ENCODE peak calls at places on chromosome 13, in eight cellular contexts. T is breast epithelium; F is IMR-90; Q is brain microvascular endothelial cell; J is effector memory CD4-positive, alpha-beta T cell; Z is CD8-positive, alpha-beta memory T cell; Y is upper lobe of right lung; C is H1. N is an unnamed sample.

GRCh38 chr13:39016789-39017188 is 21.1 kb downstream of the PROSER1 start:
- DNase-seq in Q (no peak), F (peak; percentile 8), Z (no peak), C (no peak), J (no peak), T (no peak), Y (no peak), N (peak; percentile 17)

GRCh38 chr13:70849267-70849666 is 741.0 kb upstream of the KLHL1 start:
- DNase-seq in F (no peak), Q (no peak), T (no peak), Y (no peak), Z (no peak), C (no peak), J (no peak), N (no peak)

GRCh38 chr13:38636756-38637155 is 50.1 kb upstream of the FREM2 start:
- DNase-seq in F (no peak), T (no peak), Y (no peak), Q (no peak), J (no peak), Z (no peak), C (no peak), N (no peak)

GRCh38 chr13:35343417-35343816 is 133.1 kb downstream of the MAB21L1 start:
- DNase-seq in Y (no peak), Q (no peak), F (no peak), Z (no peak), T (no peak), C (no peak), J (no peak), N (no peak)

GRCh38 chr13:64928704-64929499 is 2301.2 kb downstream of the PCDH9 start:
- DNase-seq in Z (no peak), F (peak; percentile 86), Y (no peak), T (no peak), Q (peak; percentile 81), J (no peak), C (no peak), N (no peak)

GRCh38 chr13:43014162-43014561 is 9.2 kb upstream of the DNAJC15 start:
- DNase-seq in J (no peak), F (no peak), C (no peak), T (no peak), Q (no peak), Z (no peak), Y (no peak), N (no peak)

GRCh38 chr13:94198666-94199065 is 280.8 kb downstream of the DCT start:
- DNase-seq in Y (no peak), F (no peak), Z (no peak), T (no peak), C (no peak), J (no peak), Q (peak; percentile 65), N (no peak)

GRCh38 chr13:26323764-26324163 is 69.8 kb downstream of the CDK8 start:
- DNase-seq in J (no peak), T (no peak), F (no peak), Z (no peak), C (no peak), Y (no peak), Q (no peak), N (no peak)

GRCh38 chr13:63184693-63185092 is 1769.0 kb upstream of the PCDH20 start:
- DNase-seq in Z (no peak), F (peak; percentile 88), J (no peak), T (no peak), Y (no peak), C (peak; percentile 76), Q (peak; percentile 98), N (peak; percentile 26)

GRCh38 chr13:44368062-44368591 is 5.5 kb upstream of the SERP2 start:
- DNase-seq in C (no peak), Q (no peak), J (no peak), Y (no peak), Z (no peak), F (peak; percentile 71), T (no peak), N (no peak)

GRCh38 chr13:97499181-97499580 is 65.2 kb downstream of the RAP2A start:
- DNase-seq in Y (no peak), J (no peak), Q (no peak), F (peak; percentile 8), C (no peak), Z (no peak), T (no peak), N (no peak)

GRCh38 chr13:42086582-42086981 is 38.1 kb downstream of the DGKH start:
- DNase-seq in Z (no peak), C (no peak), Q (no peak), Y (no peak), J (no peak), F (no peak), T (no peak), N (no peak)

GRCh38 chr13:41533676-41534075 is 76.3 kb downstream of the RGCC start:
- DNase-seq in Y (no peak), T (no peak), Z (no peak), Q (no peak), F (no peak), J (no peak), C (no peak), N (no peak)

GRCh38 chr13:42996584-42996983 is 4.5 kb upstream of the EPSTI1 start:
- DNase-seq in C (no peak), T (no peak), Q (peak; percentile 88), J (no peak), Y (no peak), F (peak; percentile 98), Z (no peak), N (no peak)

GRCh38 chr13:63156816-63157215 is 1741.2 kb upstream of the PCDH20 start:
- DNase-seq in C (no peak), Z (no peak), F (no peak), Q (peak; percentile 2), Y (no peak), T (no peak), J (no peak), N (no peak)

GRCh38 chr13:34065915-34066314 is 248.0 kb downstream of the RFC3 start:
- DNase-seq in Z (no peak), Q (no peak), T (no peak), C (no peak), Y (no peak), F (no peak), J (no peak), N (no peak)

GRCh38 chr13:44409595-44409994 is 36.0 kb downstream of the SERP2 start:
- DNase-seq in F (no peak), C (no peak), Q (no peak), T (no peak), Z (no peak), J (no peak), Y (no peak), N (no peak)

GRCh38 chr13:81770868-81771505 is 1430.1 kb upstream of the SPRY2 start:
- DNase-seq in Z (no peak), T (no peak), Q (no peak), J (no peak), F (no peak), Y (no peak), C (no peak), N (no peak)

GRCh38 chr13:64723735-64724134 is 2506.4 kb downstream of the PCDH9 start:
- DNase-seq in T (no peak), Y (no peak), C (peak; percentile 10), Z (no peak), Q (peak; percentile 93), F (peak; percentile 94), J (no peak), N (no peak)

GRCh38 chr13:88623150-88623549 is 952.0 kb downstream of the SLITRK5 start:
- DNase-seq in T (no peak), Z (no peak), Q (no peak), F (no peak), J (no peak), Y (no peak), C (no peak), N (no peak)

GRCh38 chr13:27918041-27918917 is 1.5 kb upstream of the PDX1 start:
- DNase-seq in Z (no peak), Y (no peak), F (no peak), Q (no peak), T (no peak), C (no peak), J (no peak), N (peak; percentile 54)

GRCh38 chr13:27918918-27919255 is 913 bp upstream of the PDX1 start:
- DNase-seq in C (no peak), Y (no peak), T (no peak), Q (no peak), J (no peak), F (no peak), Z (no peak), N (peak; percentile 38)

GRCh38 chr13:81140675-81141074 is 799.7 kb upstream of the SPRY2 start:
- DNase-seq in Q (no peak), Y (no peak), Z (no peak), F (no peak), J (no peak), C (peak; percentile 57), T (no peak), N (no peak)

GRCh38 chr13:37029617-37030016 is 29.0 kb downstream of the EXOSC8 start:
- DNase-seq in Q (peak; percentile 2), C (no peak), Z (no peak), F (peak; percentile 45), J (no peak), Y (no peak), T (no peak), N (no peak)
- H3K36me3 ChIP-seq in Q (peaks cover 56% of the 10 kb centered on the region), C (peaks cover 21% of the 10 kb centered on the region), Z (peaks cover 39% of the 10 kb centered on the region), F (peaks cover 34% of the 10 kb centered on the region), J (peaks cover 74% of the 10 kb centered on the region), Y (peaks cover 100% of the 10 kb centered on the region), T (peaks cover 3% of the 10 kb centered on the region), N (peaks cover 36% of the 10 kb centered on the region)

GRCh38 chr13:95403349-95404140 is 102.3 kb upstream of the ABCC4 start:
- DNase-seq in J (no peak), C (peak; percentile 36), Z (peak; percentile 1), F (no peak), T (no peak), Q (no peak), Y (no peak), N (peak; percentile 61)
- H3K4me3 ChIP-seq in J (peak overlapping the region; percentile 55), C (peak overlapping the region; percentile 69), Z (peak overlapping the region; percentile 73), F (peak overlapping the region; percentile 41), T (peak overlapping the region; percentile 10), Q (peak overlapping the region; percentile 54), Y (peak overlapping the region; percentile 43), N (peak overlapping the region; percentile 46)

GRCh38 chr13:112839347-112840105 is 129.5 kb upstream of the MCF2L start:
- DNase-seq in F (peak; percentile 61), T (no peak), Y (no peak), J (no peak), Q (peak; percentile 25), C (no peak), Z (no peak), N (no peak)
- H3K36me3 ChIP-seq in F (peaks cover 48% of the 10 kb centered on the region), T (no peaks in the 10 kb centered on the region), Y (peaks cover 84% of the 10 kb centered on the region), J (peaks cover 57% of the 10 kb centered on the region), Q (no peaks in the 10 kb centered on the region), C (peaks cover 11% of the 10 kb centered on the region), Z (peaks cover 10% of the 10 kb centered on the region), N (peaks cover 14% of the 10 kb centered on the region)

GRCh38 chr13:99498304-99499161 is 2.7 kb upstream of the TM9SF2 start:
- DNase-seq in C (peak; percentile 98), Y (peak; percentile 98), F (peak; percentile 95), T (peak; percentile 98), J (peak; percentile 96), Z (peak; percentile 96), Q (peak; percentile 97), N (peak; percentile 98)
- H3K4me3 ChIP-seq in C (peak overlapping the region; percentile 56), Y (peak overlapping the region; percentile 54), F (peak overlapping the region; percentile 41), T (peak overlapping the region; percentile 51), J (peak overlapping the region; percentile 31), Z (peak overlapping the region; percentile 81), Q (peak overlapping the region; percentile 59), N (peak overlapping the region; percentile 63)

GRCh38 chr13:29511980-29512379 is 83.5 kb downstream of the SLC7A1 start:
- DNase-seq in J (no peak), F (peak; percentile 56), Y (peak; percentile 39), Q (no peak), Z (no peak), C (no peak), T (no peak), N (no peak)
- H3K36me3 ChIP-seq in J (peaks cover 32% of the 10 kb centered on the region), F (peaks cover 38% of the 10 kb centered on the region), Y (peaks cover 16% of the 10 kb centered on the region), Q (peaks cover 60% of the 10 kb centered on the region), Z (no peaks in the 10 kb centered on the region), C (peaks cover 4% of the 10 kb centered on the region), T (no peaks in the 10 kb centered on the region), N (peaks cover 24% of the 10 kb centered on the region)

N was measured in H7.